ENCODE peak calls at places on chromosomes 11 and 22, in six cellular contexts. V is T-helper 9 cell; T is mammary epithelial cell; E is ELR; R is activated T-cell treated with anti-CD3 and anti-CD28 coated beads for 1 hour; X is stimulated activated CD4-positive, alpha-beta T cell treated with anti-CD3 and anti-CD28 coated beads, Interleukin-4, amount 100 ng/mL, for 48 hours. P is an unnamed sample.

GRCh38 chr11:104432981-104433380 is 269.0 kb upstream of the PDGFD start:
- DNase-seq in V (no peak), X (no peak), T (no peak), E (no peak), R (no peak), P (no peak)

GRCh38 chr22:30397656-30398635 is 1.1 kb downstream of the SEC14L2 start:
- DNase-seq in V (no peak), X (no peak), R (no peak), E (no peak), T (no peak), P (no peak)

GRCh38 chr11:58316142-58316541 is 42.7 kb downstream of the OR5B17 start:
- DNase-seq in E (peak; percentile 86), X (no peak), V (no peak), R (no peak), T (peak; percentile 60), P (no peak)

GRCh38 chr11:116422976-116423375 is 349.8 kb downstream of the BUD13 start:
- DNase-seq in T (no peak), R (no peak), V (no peak), E (no peak), X (no peak), P (no peak)

GRCh38 chr11:130646881-130647280 is 198.4 kb downstream of the ADAMTS15 start:
- DNase-seq in X (no peak), V (no peak), T (no peak), R (no peak), E (no peak), P (no peak)

GRCh38 chr11:13486926-13487660 is 8.7 kb downstream of the PTH start:
- DNase-seq in E (no peak), R (peak; percentile 54), T (no peak), X (peak; percentile 47), V (peak; percentile 65), P (no peak)

GRCh38 chr11:74677131-74677530 is 54.1 kb downstream of the CHRDL2 start:
- DNase-seq in E (no peak), V (no peak), T (no peak), R (no peak), X (no peak), P (peak; percentile 24)

GRCh38 chr11:15989685-15990084 is 366.7 kb downstream of the SOX6 start:
- DNase-seq in E (no peak), X (no peak), V (no peak), T (no peak), R (no peak), P (no peak)

GRCh38 chr11:96065379-96065778 is 141.5 kb upstream of the MTMR2 start:
- DNase-seq in X (no peak), R (no peak), V (no peak), E (no peak), T (no peak), P (no peak)